ENCODE peak calls at places on chromosomes 4 and X, in six cellular contexts. H is epithelial cell of esophagus; F is neuronal stem cell; C is ELR; D is heart right ventricle; X is stimulated activated naive CD4-positive, alpha-beta T cell. N is an unnamed sample.
A peak's percentile ranks its signal among the peaks of the same experiment; 100 is the strongest.

GRCh38 chr4:139589619-139590018 is 33.6 kb upstream of the SETD7 start:
- DNase-seq in H (no peak), F (no peak), C (no peak), D (no peak), X (no peak), N (no peak)

GRCh38 chr4:168600796-168601583 is 104.1 kb downstream of the PALLD start:
- DNase-seq in H (peak; percentile 96), F (no peak), C (no peak), D (no peak), X (no peak), N (no peak)

GRCh38 chr4:152100378-152101201 is 339.8 kb upstream of the GATB start:
- DNase-seq in H (peak; percentile 79), F (no peak), C (peak; percentile 49), D (no peak), X (peak; percentile 71), N (peak; percentile 61)

GRCh38 chrX:14927391-14927790 is 54.2 kb downstream of the MOSPD2 start:
- DNase-seq in H (no peak), F (no peak), C (peak; percentile 52), D (no peak), X (no peak), N (no peak)

GRCh38 chr4:142351958-142352357 is 494.1 kb downstream of the INPP4B start:
- DNase-seq in H (no peak), F (peak; percentile 51), C (no peak), D (no peak), X (no peak), N (no peak)

GRCh38 chr4:113406723-113407016 is 354.9 kb downstream of the CAMK2D start:
- DNase-seq in H (peak; percentile 47), F (no peak), C (no peak), D (no peak), X (no peak), N (peak; percentile 4)

GRCh38 chr4:31538877-31539276 is 818.7 kb downstream of the PCDH7 start:
- DNase-seq in H (no peak), F (no peak), C (no peak), D (no peak), X (no peak), N (no peak)

GRCh38 chr4:41940834-41941233 is 5.6 kb downstream of the TMEM33 start:
- DNase-seq in H (no peak), F (no peak), C (peak; percentile 15), D (no peak), X (no peak), N (no peak)

GRCh38 chr4:109878355-109878754 is 30.4 kb downstream of the LRIT3 start:
- DNase-seq in H (no peak), F (no peak), C (no peak), D (no peak), X (no peak), N (no peak)